ENCODE peak calls at places on chromosome 6, in nine cellular contexts. H, R, Q, T, U, D, A, J and P are unnamed samples.

GRCh38 chr6:151679081-151679480 is 128.4 kb upstream of the ESR1 start:
- DNase-seq in H (no peak), R (no peak), Q (no peak), T (peak; percentile 72), U (peak; percentile 23), D (peak; percentile 21), A (peak; percentile 37), J (no peak), P (no peak)

GRCh38 chr6:74899416-74899815 is 306.4 kb downstream of the COL12A1 start:
- DNase-seq in H (no peak), R (no peak), Q (no peak), T (peak; percentile 52), U (no peak), D (peak; percentile 69), A (no peak), J (no peak), P (no peak)

GRCh38 chr6:87558446-87558845 is 31.3 kb downstream of the RARS2 start:
- DNase-seq in H (no peak), R (no peak), Q (no peak), T (no peak), U (no peak), D (no peak), A (no peak), J (no peak), P (no peak)

GRCh38 chr6:16769986-16770376 is 8.7 kb upstream of the ATXN1 start:
- DNase-seq in H (no peak), R (no peak), Q (no peak), T (peak; percentile 87), U (peak; percentile 59), D (peak; percentile 74), A (no peak), J (no peak), P (no peak)

GRCh38 chr6:124679392-124679791 is 282.8 kb upstream of the RNF217 start:
- DNase-seq in H (no peak), R (no peak), Q (no peak), T (no peak), U (no peak), D (peak; percentile 8), A (no peak), J (no peak), P (peak; percentile 39)

GRCh38 chr6:2376429-2377355 is 131.3 kb upstream of the GMDS start:
- DNase-seq in H (peak; percentile 58), R (peak; percentile 33), Q (peak; percentile 44), T (peak; percentile 73), U (no peak), D (no peak), A (no peak), J (no peak), P (no peak)

GRCh38 chr6:14717307-14717706 is 528.6 kb upstream of the JARID2 start:
- DNase-seq in H (no peak), R (no peak), Q (no peak), T (no peak), U (no peak), D (no peak), A (no peak), J (no peak), P (no peak)

GRCh38 chr6:125481056-125481455 is 179.3 kb upstream of the HDDC2 start:
- DNase-seq in H (no peak), R (no peak), Q (no peak), T (peak; percentile 74), U (no peak), D (no peak), A (no peak), J (no peak), P (no peak)

GRCh38 chr6:17450825-17451224 is 57.4 kb downstream of the CAP2 start:
- DNase-seq in H (no peak), R (no peak), Q (no peak), T (no peak), U (no peak), D (no peak), A (no peak), J (no peak), P (no peak)

GRCh38 chr6:169022079-169022478 is 231.6 kb downstream of the THBS2 start:
- DNase-seq in H (no peak), R (no peak), Q (no peak), T (no peak), U (no peak), D (no peak), A (no peak), J (peak; percentile 36), P (no peak)

GRCh38 chr6:158717341-158718328 is 67.8 kb downstream of the SYTL3 start:
- DNase-seq in H (no peak), R (no peak), Q (no peak), T (no peak), U (no peak), D (no peak), A (no peak), J (no peak), P (no peak)

GRCh38 chr6:15481892-15482291 is 180.9 kb downstream of the DTNBP1 start:
- DNase-seq in H (no peak), R (no peak), Q (no peak), T (no peak), U (no peak), D (no peak), A (no peak), J (no peak), P (no peak)

GRCh38 chr6:97524846-97525245 is 241.8 kb upstream of the MMS22L start:
- DNase-seq in H (no peak), R (no peak), Q (no peak), T (no peak), U (no peak), D (no peak), A (no peak), J (no peak), P (no peak)

GRCh38 chr6:36968266-36968977 is 13.9 kb downstream of the PI16 start:
- DNase-seq in H (peak; percentile 45), R (peak; percentile 67), Q (peak; percentile 37), T (no peak), U (no peak), D (peak; percentile 36), A (peak; percentile 60), J (no peak), P (no peak)

GRCh38 chr6:107704377-107705013 is 119.6 kb downstream of the SCML4 start:
- DNase-seq in H (no peak), R (peak; percentile 60), Q (no peak), T (peak; percentile 52), U (no peak), D (peak; percentile 73), A (no peak), J (no peak), P (peak; percentile 27)

GRCh38 chr6:97865612-97866011 is 582.6 kb upstream of the MMS22L start:
- DNase-seq in H (no peak), R (no peak), Q (no peak), T (no peak), U (no peak), D (no peak), A (no peak), J (no peak), P (no peak)

GRCh38 chr6:12431023-12431422 is 140.9 kb downstream of the EDN1 start:
- DNase-seq in H (no peak), R (no peak), Q (no peak), T (no peak), U (no peak), D (no peak), A (no peak), J (no peak), P (no peak)
- TF ChIP-seq CTCF in H (no peak), R (no peak), Q (no peak), T (no peak), U (no peak), D (no peak), A (no peak), J (no peak), P (no peak)

GRCh38 chr6:57221191-57221935 is 744 bp downstream of the RAB23 start:
- DNase-seq in H (peak; percentile 80), R (peak; percentile 63), Q (peak; percentile 62), T (peak; percentile 68), U (no peak), D (peak; percentile 67), A (peak; percentile 53), J (peak; percentile 78), P (peak; percentile 71)

GRCh38 chr6:57222684-57223077 is 574 bp upstream of the RAB23 start:
- DNase-seq in H (peak; percentile 35), R (peak; percentile 21), Q (no peak), T (no peak), U (no peak), D (no peak), A (no peak), J (no peak), P (no peak)

GRCh38 chr6:57224769-57225515 is 2.8 kb upstream of the RAB23 start:
- DNase-seq in H (no peak), R (no peak), Q (no peak), T (no peak), U (no peak), D (peak; percentile 58), A (no peak), J (no peak), P (no peak)

GRCh38 chr6:57220083-57220703 is 1.9 kb downstream of the RAB23 start:
- DNase-seq in H (no peak), R (no peak), Q (no peak), T (no peak), U (no peak), D (no peak), A (no peak), J (no peak), P (no peak)

DNA sequence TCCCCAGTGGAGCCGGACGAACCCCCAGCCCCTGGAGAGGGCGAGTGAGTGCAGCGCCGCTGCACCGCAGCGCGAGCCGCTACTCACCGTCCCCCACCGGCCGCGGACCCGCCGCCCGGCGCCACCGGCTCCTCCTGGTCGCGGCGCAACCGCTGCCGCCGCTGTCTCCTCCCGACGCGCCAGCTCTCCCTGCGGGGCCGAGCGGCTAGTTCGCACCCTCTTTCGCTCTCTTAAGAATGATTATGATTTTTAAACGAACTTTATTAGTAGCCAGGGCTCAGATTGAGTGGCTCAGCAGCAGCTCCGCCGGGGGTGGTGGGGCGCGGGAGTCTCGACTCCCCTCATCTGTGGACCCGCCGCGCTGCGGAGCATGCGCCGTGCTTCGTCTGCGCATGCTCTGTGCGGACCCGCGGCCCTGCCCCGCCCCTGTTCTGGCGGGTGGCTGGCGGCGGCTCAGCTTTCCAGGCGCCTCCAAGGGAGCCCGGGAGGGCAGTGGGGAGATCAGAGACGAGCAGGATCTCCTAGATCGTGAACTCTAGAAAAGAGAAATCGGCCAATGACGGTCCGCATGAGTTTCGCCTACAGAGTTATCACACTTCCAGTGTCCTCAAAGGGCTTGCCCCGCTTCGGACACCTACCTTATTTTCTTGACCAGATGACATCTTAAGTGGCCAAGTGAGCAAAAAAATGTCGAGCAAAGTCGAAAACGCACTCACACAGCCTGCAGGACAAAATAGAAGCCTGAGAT is at the start of gene RAB23:
- DNase-seq in H (peak; percentile 82), R (peak; percentile 83), Q (peak; percentile 84), T (peak; percentile 67), U (peak; percentile 69), D (peak; percentile 88), A (peak; percentile 81), J (peak; percentile 92), P (peak; percentile 89)
- TF ChIP-seq CTCF in H (peak; percentile 14), R (no peak), Q (peak; percentile 13), T (no peak), U (no peak), D (no peak), A (no peak), J (no peak), P (no peak)

GRCh38 chr6:56549014-56549413 is 93.7 kb downstream of the DST start:
- DNase-seq in H (no peak), R (peak; percentile 25), Q (no peak), T (no peak), U (no peak), D (peak; percentile 36), A (no peak), J (no peak), P (no peak)
- TF ChIP-seq CTCF in H (peak; percentile 12), R (no peak), Q (no peak), T (peak; percentile 24), U (peak; percentile 35), D (peak; percentile 23), A (no peak), J (peak; percentile 48), P (no peak)

GRCh38 chr6:109445382-109445781 is 4.9 kb downstream of the SMPD2 start:
- DNase-seq in H (no peak), R (no peak), Q (no peak), T (no peak), U (no peak), D (no peak), A (no peak), J (no peak), P (no peak)
- TF ChIP-seq CTCF in H (no peak), R (no peak), Q (no peak), T (peak; percentile 27), U (no peak), D (no peak), A (no peak), J (no peak), P (no peak)